ENCODE peak calls at places on chromosomes 3 and 15, in seven cellular contexts. L is neural progenitor cell, O is SJSA1, X is stomach, Q is DND-41, P is iPS DF 6.9, G is endothelial cell of umbilical vein. D is an unnamed sample. For H3K36me3 and H3K4me1, the result is how much of the 10 kb centered on the place peaks cover.

GRCh38 chr3:33949074-33949473 is 150.6 kb downstream of the PDCD6IP start:
- DNase-seq in O (no peak), X (no peak), Q (no peak), G (no peak), P (no peak), L (no peak), D (no peak)

GRCh38 chr3:48915296-48915695 is 3.3 kb upstream of the ARIH2 start:
- DNase-seq in G (no peak), X (no peak), O (no peak), L (no peak), P (no peak), Q (no peak), D (no peak)

GRCh38 chr3:43968465-43968864 is 273.2 kb upstream of the TOPAZ1 start:
- DNase-seq in X (no peak), G (no peak), Q (no peak), L (no peak), P (peak), O (no peak), D (no peak)

GRCh38 chr3:36525115-36525711 is 144.9 kb downstream of the STAC start:
- DNase-seq in L (no peak), X (no peak), G (no peak), P (no peak), O (peak), Q (no peak), D (no peak)

GRCh38 chr3:62604301-62604700 is 231.0 kb upstream of the FEZF2 start:
- DNase-seq in O (peak), L (no peak), P (no peak), Q (no peak), G (peak), X (no peak), D (no peak)

GRCh38 chr15:62616746-62617145 is 425.8 kb upstream of the TPM1 start:
- DNase-seq in O (no peak), G (no peak), P (no peak), Q (no peak), X (no peak), L (no peak), D (no peak)

GRCh38 chr15:31390029-31390428 is 63.4 kb downstream of the KLF13 start:
- DNase-seq in O (no peak), Q (no peak), G (no peak), P (no peak), X (no peak), L (no peak), D (no peak)

GRCh38 chr15:90315276-90315982 is 36.7 kb upstream of the ZNF774 start:
- DNase-seq in O (no peak), Q (no peak), G (peak), X (peak), L (no peak), P (no peak), D (no peak)

GRCh38 chr3:38834717-38835116 is 18.7 kb upstream of the SCN10A start:
- DNase-seq in G (no peak), Q (no peak), O (no peak), X (no peak), P (no peak), L (no peak), D (no peak)

GRCh38 chr15:24659622-24660021 is 16.0 kb upstream of the NPAP1 start:
- DNase-seq in O (no peak), P (no peak), L (no peak), Q (peak), X (no peak), G (no peak), D (no peak)

GRCh38 chr15:65979316-65979715 is 110.0 kb downstream of the RAB11A start:
- DNase-seq in L (no peak), P (no peak), G (no peak), X (no peak), Q (no peak), O (no peak), D (no peak)

GRCh38 chr3:50487181-50487580 is 16.3 kb downstream of the CACNA2D2 start:
- DNase-seq in O (no peak), P (no peak), L (no peak), X (no peak), Q (no peak), G (no peak), D (no peak)

GRCh38 chr3:77102916-77103769 is 63.2 kb downstream of the ROBO2 start:
- DNase-seq in Q (no peak), O (no peak), G (no peak), L (peak), X (no peak), P (no peak), D (no peak)

GRCh38 chr15:71547066-71547465 is 263.3 kb upstream of the NR2E3 start:
- DNase-seq in G (no peak), O (no peak), Q (no peak), X (peak), P (no peak), L (peak), D (no peak)
- H3K4me3 ChIP-seq in G (no peak), O (no peak), Q (no peak), X (peak), P (no peak), L (no peak), D (no peak)

DNA sequence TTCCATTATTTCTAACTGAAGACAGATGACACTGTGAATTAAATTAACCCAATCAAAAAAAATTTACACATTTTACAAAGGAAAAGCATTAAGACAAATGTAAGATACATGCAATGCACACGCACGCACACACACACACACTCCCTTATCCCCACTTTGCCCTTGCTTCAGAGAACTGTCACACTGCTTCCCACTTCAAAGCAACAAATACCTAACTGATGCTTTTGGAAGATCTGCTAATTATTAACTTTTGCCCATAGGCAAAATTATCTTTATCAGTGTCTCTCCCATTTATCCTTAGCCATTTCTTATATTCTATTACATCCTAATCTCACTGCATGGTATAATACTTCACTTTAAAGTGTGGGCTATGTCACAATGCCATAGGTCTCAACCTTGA is 60.3 kb downstream of the SETD2 start:
- DNase-seq in O (no peak), G (no peak), L (no peak), X (no peak), Q (no peak), P (no peak), D (no peak)
- H3K36me3 ChIP-seq in O (under half), G (under half), L (under half), X (under half), Q (half or more), P (under half), D (under half)

GRCh38 chr3:150357923-150358322 is 50.2 kb upstream of the TSC22D2 start:
- DNase-seq in Q (no peak), L (no peak), O (no peak), X (no peak), G (no peak), P (no peak), D (no peak)
- H3K4me1 ChIP-seq in Q (under half), L (under half), O (under half), X (under half), G (under half), P (under half), D (under half)

DNA sequence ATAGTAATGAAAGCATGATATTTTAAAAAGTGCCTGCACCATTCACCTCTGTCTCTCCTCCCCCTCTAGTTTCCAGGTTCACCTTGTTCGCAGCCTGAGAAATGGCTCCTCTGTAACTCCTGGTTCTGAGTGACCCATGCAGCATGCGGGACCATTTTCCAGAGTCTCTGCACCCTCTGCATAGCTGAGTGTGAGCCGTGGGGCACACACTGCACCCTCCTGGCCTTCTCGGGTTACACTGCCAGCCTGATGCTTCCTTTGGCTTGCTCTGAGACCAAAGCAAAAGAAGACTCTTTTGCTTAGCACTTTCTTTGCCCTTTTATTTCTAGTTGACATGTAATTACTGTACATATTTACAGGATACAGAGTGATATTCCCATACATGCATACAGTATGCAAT is 287.3 kb downstream of the GABRG3 start:
- DNase-seq in X (no peak), G (no peak), O (no peak), Q (no peak), P (no peak), L (peak), D (no peak)
- H3K4me3 ChIP-seq in X (no peak), G (no peak), O (no peak), Q (no peak), P (no peak), L (no peak), D (no peak)

DNA sequence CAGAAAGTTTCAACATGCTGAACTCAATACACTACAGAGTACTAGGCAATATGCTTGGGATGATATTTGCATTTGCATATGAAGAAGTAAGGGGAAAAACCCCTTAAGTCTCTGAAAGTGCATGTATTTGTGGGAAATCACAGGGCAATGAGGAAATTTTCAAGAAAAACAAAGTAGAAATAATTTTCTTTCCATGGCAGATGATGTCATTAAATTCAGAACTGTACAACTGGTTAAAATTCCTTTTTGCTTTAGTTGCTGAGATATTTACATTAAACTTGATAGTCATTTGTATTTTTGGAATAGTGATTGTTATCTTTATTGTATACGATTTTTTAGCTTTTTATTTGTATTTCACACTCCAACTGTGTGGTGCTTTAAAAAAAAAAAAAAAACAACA is 294.1 kb upstream of the TBC1D5 start:
- DNase-seq in Q (no peak), P (no peak), G (no peak), O (no peak), X (no peak), L (no peak), D (no peak)
- H3K36me3 ChIP-seq in Q (under half), P (under half), G (under half), O (under half), X (under half), L (under half), D (under half)

DNA sequence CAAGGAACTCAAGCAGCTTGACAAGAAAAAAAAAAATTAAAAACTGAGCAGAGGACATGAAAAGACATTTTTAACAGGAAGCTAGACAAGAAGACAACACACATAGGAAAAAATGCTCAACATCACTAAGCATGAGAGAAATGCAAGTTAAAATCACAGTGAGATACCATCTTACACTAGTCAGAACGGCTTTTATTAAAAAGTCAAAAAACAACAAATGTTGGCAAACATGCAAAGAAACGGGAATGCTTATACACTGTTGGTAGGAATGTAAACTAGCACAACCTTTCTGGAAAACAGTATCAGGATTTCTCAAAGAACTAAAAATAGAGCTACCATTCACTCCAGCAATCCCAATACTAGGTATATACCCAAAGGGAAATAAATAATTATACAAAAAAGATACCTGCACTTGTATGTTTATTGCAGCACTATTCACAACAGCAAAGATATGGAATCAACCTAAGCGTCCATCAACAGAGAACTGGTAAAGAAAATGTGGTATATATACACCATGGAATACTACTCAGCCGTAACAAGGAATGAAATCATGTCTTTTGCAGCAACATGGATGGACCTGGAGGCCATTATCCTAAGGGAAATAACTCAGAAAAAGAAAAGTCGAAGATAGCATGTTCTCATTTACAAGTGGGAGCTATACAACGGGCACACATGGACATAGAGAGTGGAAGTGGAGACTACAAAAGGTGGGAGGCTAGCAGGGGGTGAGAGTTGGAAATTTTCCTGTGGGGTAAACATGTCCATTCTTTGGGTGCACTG is 5.2 kb downstream of the GOLIM4 start:
- DNase-seq in P (no peak), Q (no peak), L (no peak), X (no peak), O (no peak), G (no peak), D (no peak)
- H3K4me1 ChIP-seq in P (under half), Q (under half), L (under half), X (under half), O (under half), G (under half), D (under half)

DNA sequence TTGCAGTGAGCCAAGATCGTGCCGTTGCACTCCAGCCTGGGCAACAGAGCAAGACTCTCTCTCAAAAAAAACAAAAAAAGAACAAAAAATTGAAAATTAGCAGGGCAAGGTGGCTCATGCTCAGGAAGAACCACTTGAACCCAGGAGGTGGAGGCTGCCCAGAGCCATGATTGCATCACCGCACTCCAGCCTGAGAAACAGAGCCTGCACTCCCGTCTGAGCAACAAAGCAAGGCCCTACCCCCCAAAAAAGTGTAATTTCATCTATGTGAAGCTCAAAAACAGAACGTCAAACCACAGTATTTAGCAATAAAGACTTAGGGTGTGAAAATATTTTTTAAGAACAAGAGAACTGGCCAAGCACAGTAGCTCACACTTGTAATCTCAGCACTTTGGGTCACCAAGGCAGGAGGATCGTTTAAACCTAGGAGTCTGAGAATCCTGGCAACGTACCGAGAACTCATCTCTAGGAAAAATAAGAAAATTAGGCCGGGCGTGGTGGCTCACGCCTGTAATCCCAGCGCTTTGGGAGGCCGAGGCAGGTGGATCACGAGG is 38.1 kb downstream of the STAG1 start:
- DNase-seq in Q (no peak), O (no peak), G (no peak), L (no peak), X (no peak), P (no peak), D (no peak)
- H3K4me3 ChIP-seq in Q (no peak), O (no peak), G (no peak), L (no peak), X (no peak), P (no peak), D (no peak)